ENCODE peak calls at places on chromosome X, in five cellular contexts. T is midbrain; H is GM23248; F is hepatocyte; X is CD8-positive, alpha-beta memory T cell. I is an unnamed sample.

GRCh38 chrX:141903400-141904155 is at the start of gene MAGEC1:
- DNase-seq in H (no peak), F (no peak), X (no peak), T (no peak), I (no peak)

GRCh38 chrX:9340619-9341304 is 124.1 kb upstream of the TBL1X start:
- DNase-seq in T (peak; percentile 22), H (peak; percentile 61), F (peak; percentile 21), X (peak; percentile 61), I (no peak)

GRCh38 chrX:1673337-1673736 is 58.5 kb downstream of the ASMT start:
- DNase-seq in H (peak; percentile 31), T (no peak), X (peak; percentile 23), F (peak; percentile 29), I (peak; percentile 35)

GRCh38 chrX:139798701-139799100 is 90.7 kb upstream of the MCF2 start:
- DNase-seq in X (no peak), F (no peak), T (no peak), H (no peak), I (no peak)

GRCh38 chrX:46722742-46723568 is 36.0 kb downstream of the SLC9A7 start:
- DNase-seq in X (no peak), H (peak; percentile 48), F (no peak), T (no peak), I (no peak)

GRCh38 chrX:137031517-137032377 is 2.0 kb downstream of the GPR101 start:
- DNase-seq in F (peak; percentile 56), X (peak; percentile 33), T (peak; percentile 24), H (peak; percentile 55), I (no peak)

GRCh38 chrX:16469870-16470269 is 180.1 kb upstream of the S100G start:
- DNase-seq in X (no peak), T (no peak), F (no peak), H (no peak), I (no peak)

GRCh38 chrX:15616531-15616930 is 15.8 kb upstream of the ACE2 start:
- DNase-seq in H (no peak), X (no peak), F (no peak), T (no peak), I (no peak)

GRCh38 chrX:154300815-154301214 is 5.2 kb downstream of the TKTL1 start:
- DNase-seq in X (no peak), F (no peak), T (no peak), H (no peak), I (no peak)

GRCh38 chrX:63421411-63421810 is 70.3 kb upstream of the SPIN4 start:
- DNase-seq in T (no peak), F (no peak), X (no peak), H (no peak), I (no peak)

GRCh38 chrX:23765449-23765848 is 17.5 kb upstream of the SAT1 start:
- DNase-seq in F (no peak), X (no peak), T (no peak), H (peak; percentile 63), I (no peak)

GRCh38 chrX:150692837-150693781 is at the start of gene MTMR1:
- DNase-seq in T (no peak), H (peak; percentile 49), X (peak; percentile 59), F (peak; percentile 65), I (peak; percentile 39)

GRCh38 chrX:1072637-1073377 is 139.6 kb downstream of the CRLF2 start:
- DNase-seq in F (no peak), T (no peak), X (no peak), H (no peak), I (no peak)

GRCh38 chrX:43592597-43592996 is 63.5 kb upstream of the MAOA start:
- DNase-seq in T (no peak), F (no peak), H (no peak), X (no peak), I (no peak)

GRCh38 chrX:18753603-18754002 is 46.2 kb downstream of the PPEF1 start:
- DNase-seq in X (no peak), H (no peak), F (no peak), T (no peak), I (no peak)

GRCh38 chrX:115344885-115345653 is 55.6 kb downstream of the LUZP4 start:
- DNase-seq in F (peak; percentile 97), X (no peak), T (peak; percentile 70), H (peak; percentile 93), I (peak; percentile 83)

GRCh38 chrX:18887177-18887820 is 96.6 kb downstream of the PHKA2 start:
- DNase-seq in F (no peak), X (no peak), T (no peak), H (peak; percentile 36), I (no peak)

GRCh38 chrX:123263246-123263757 is 79.2 kb downstream of the GRIA3 start:
- DNase-seq in T (no peak), H (no peak), F (no peak), X (no peak), I (no peak)

GRCh38 chrX:124256209-124256608 is 76.3 kb upstream of the TEX13D start:
- DNase-seq in H (peak; percentile 86), F (peak; percentile 48), T (no peak), X (no peak), I (no peak)

GRCh38 chrX:2652106-2652505 is 39.0 kb upstream of the CD99 start:
- DNase-seq in F (no peak), X (no peak), H (no peak), T (no peak), I (no peak)

GRCh38 chrX:10089378-10089795 is 67.4 kb upstream of the CLCN4 start:
- DNase-seq in T (no peak), X (no peak), H (no peak), F (no peak), I (no peak)

GRCh38 chrX:19867411-19867732 is 20.0 kb downstream of the SH3KBP1 start:
- DNase-seq in H (peak; percentile 67), F (no peak), T (no peak), X (no peak), I (no peak)

GRCh38 chrX:54891573-54891972 is 29.1 kb upstream of the TRO start:
- DNase-seq in H (peak; percentile 52), F (peak; percentile 30), T (peak; percentile 8), X (peak; percentile 7), I (peak; percentile 29)

GRCh38 chrX:3094261-3094660 is 53.0 kb downstream of the ARSF start:
- DNase-seq in T (no peak), X (no peak), F (peak; percentile 70), H (no peak), I (no peak)

GRCh38 chrX:15334561-15334960 is 762 bp downstream of the PIGA start:
- DNase-seq in F (no peak), H (peak; percentile 64), X (peak; percentile 31), T (no peak), I (no peak)